ENCODE peak calls at places on chromosome 19, in seven cellular contexts. One of them, this sample, is unnamed.

GRCh38 chr19:43519436-43520088 is 7.4 kb downstream of the ETHE1 start:
- DNase-seq in GM23248: peak
- DNase-seq in GM23338: peak
- DNase-seq in PC-3: peak
- DNase-seq in neural progenitor cell: peak
- DNase-seq in hepatocyte: peak
- DNase-seq in HCT116: peak
- DNase-seq in this sample: peak

GRCh38 chr19:23311551-23311950 is 61.4 kb upstream of the ZNF724 start:
- DNase-seq in GM23248: no peak
- DNase-seq in GM23338: no peak
- DNase-seq in PC-3: peak
- DNase-seq in neural progenitor cell: no peak
- DNase-seq in hepatocyte: no peak
- DNase-seq in HCT116: no peak
- DNase-seq in this sample: no peak

GRCh38 chr19:51703655-51704515 is 10.8 kb downstream of the SPACA6 start:
- DNase-seq in GM23248: peak
- DNase-seq in GM23338: peak
- DNase-seq in PC-3: peak
- DNase-seq in neural progenitor cell: peak
- DNase-seq in hepatocyte: peak
- DNase-seq in HCT116: peak
- DNase-seq in this sample: peak

GRCh38 chr19:869245-870177 is 10.0 kb downstream of the CFD start:
- DNase-seq in GM23248: peak
- DNase-seq in GM23338: no peak
- DNase-seq in PC-3: peak
- DNase-seq in neural progenitor cell: no peak
- DNase-seq in hepatocyte: peak
- DNase-seq in HCT116: peak
- DNase-seq in this sample: no peak

GRCh38 chr19:7515471-7516226 is at the start of gene ZNF358:
- DNase-seq in GM23248: peak
- DNase-seq in GM23338: peak
- DNase-seq in PC-3: peak
- DNase-seq in neural progenitor cell: peak
- DNase-seq in hepatocyte: peak
- DNase-seq in HCT116: no peak
- DNase-seq in this sample: no peak

GRCh38 chr19:40225440-40226305 is 816 bp downstream of the CCNP start:
- DNase-seq in GM23248: peak
- DNase-seq in GM23338: peak
- DNase-seq in PC-3: no peak
- DNase-seq in neural progenitor cell: no peak
- DNase-seq in hepatocyte: no peak
- DNase-seq in HCT116: no peak
- DNase-seq in this sample: no peak

GRCh38 chr19:57708641-57709354 is at the start of gene ZNF154:
- DNase-seq in GM23248: peak
- DNase-seq in GM23338: peak
- DNase-seq in PC-3: no peak
- DNase-seq in neural progenitor cell: peak
- DNase-seq in hepatocyte: peak
- DNase-seq in HCT116: no peak
- DNase-seq in this sample: no peak

GRCh38 chr19:58407658-58408151 is 744 bp upstream of the ZNF584 start:
- DNase-seq in GM23248: peak
- DNase-seq in GM23338: peak
- DNase-seq in PC-3: no peak
- DNase-seq in neural progenitor cell: peak
- DNase-seq in hepatocyte: peak
- DNase-seq in HCT116: no peak
- DNase-seq in this sample: no peak

GRCh38 chr19:2282062-2282861 is at the start of gene PEAK3:
- DNase-seq in GM23248: peak
- DNase-seq in GM23338: peak
- DNase-seq in PC-3: no peak
- DNase-seq in neural progenitor cell: peak
- DNase-seq in hepatocyte: no peak
- DNase-seq in HCT116: no peak
- DNase-seq in this sample: no peak

GRCh38 chr19:41324921-41325639 is 15.1 kb downstream of the CCDC97 start:
- DNase-seq in GM23248: peak
- DNase-seq in GM23338: peak
- DNase-seq in PC-3: peak
- DNase-seq in neural progenitor cell: peak
- DNase-seq in hepatocyte: peak
- DNase-seq in HCT116: no peak
- DNase-seq in this sample: no peak

GRCh38 chr19:29724102-29724641 is 9.1 kb upstream of the C19orf12 start:
- DNase-seq in GM23248: peak
- DNase-seq in GM23338: peak
- DNase-seq in PC-3: no peak
- DNase-seq in neural progenitor cell: peak
- DNase-seq in hepatocyte: peak
- DNase-seq in HCT116: no peak
- DNase-seq in this sample: no peak

GRCh38 chr19:14616310-14616870 is 33.5 kb downstream of the CLEC17A start:
- DNase-seq in GM23248: no peak
- DNase-seq in GM23338: no peak
- DNase-seq in PC-3: no peak
- DNase-seq in neural progenitor cell: no peak
- DNase-seq in hepatocyte: no peak
- DNase-seq in HCT116: no peak
- DNase-seq in this sample: no peak

GRCh38 chr19:33424181-33424580 is 50.7 kb downstream of the CEBPG start:
- DNase-seq in GM23248: no peak
- DNase-seq in GM23338: no peak
- DNase-seq in PC-3: no peak
- DNase-seq in neural progenitor cell: no peak
- DNase-seq in hepatocyte: no peak
- DNase-seq in HCT116: no peak
- DNase-seq in this sample: no peak

GRCh38 chr19:50565984-50566903 is 2.0 kb downstream of the LRRC4B start:
- DNase-seq in GM23248: no peak
- DNase-seq in GM23338: peak
- DNase-seq in PC-3: no peak
- DNase-seq in neural progenitor cell: peak
- DNase-seq in hepatocyte: peak
- DNase-seq in HCT116: no peak
- DNase-seq in this sample: no peak

GRCh38 chr19:15072930-15073647 is 8.9 kb upstream of the OR1I1 start:
- DNase-seq in GM23248: no peak
- DNase-seq in GM23338: peak
- DNase-seq in PC-3: peak
- DNase-seq in neural progenitor cell: peak
- DNase-seq in hepatocyte: peak
- DNase-seq in HCT116: no peak
- DNase-seq in this sample: no peak

GRCh38 chr19:10321417-10321797 is 5.6 kb upstream of the FDX2 start:
- DNase-seq in GM23248: no peak
- DNase-seq in GM23338: no peak
- DNase-seq in PC-3: no peak
- DNase-seq in neural progenitor cell: no peak
- DNase-seq in hepatocyte: no peak
- DNase-seq in HCT116: no peak
- DNase-seq in this sample: no peak

GRCh38 chr19:12580180-12580694 is 29.0 kb upstream of the ZNF564 start:
- DNase-seq in GM23248: peak
- DNase-seq in GM23338: no peak
- DNase-seq in PC-3: peak
- DNase-seq in neural progenitor cell: no peak
- DNase-seq in hepatocyte: no peak
- DNase-seq in HCT116: peak
- DNase-seq in this sample: no peak

GRCh38 chr19:2260341-2260751 is 4.1 kb upstream of the JSRP1 start:
- DNase-seq in GM23248: peak
- DNase-seq in GM23338: no peak
- DNase-seq in PC-3: peak
- DNase-seq in neural progenitor cell: no peak
- DNase-seq in hepatocyte: no peak
- DNase-seq in HCT116: no peak
- DNase-seq in this sample: peak

GRCh38 chr19:55654833-55655647 is at the start of gene U2AF2:
- DNase-seq in GM23248: peak
- DNase-seq in GM23338: peak
- DNase-seq in PC-3: peak
- DNase-seq in neural progenitor cell: peak
- DNase-seq in hepatocyte: peak
- DNase-seq in HCT116: peak
- DNase-seq in this sample: peak

GRCh38 chr19:18939922-18940775 is 868 bp downstream of the HOMER3 start:
- DNase-seq in GM23248: peak
- DNase-seq in GM23338: peak
- DNase-seq in PC-3: peak
- DNase-seq in neural progenitor cell: peak
- DNase-seq in hepatocyte: peak
- DNase-seq in HCT116: no peak
- DNase-seq in this sample: no peak
- TF ChIP-seq EZH2phosphoT487 in GM23248: no peak
- TF ChIP-seq EZH2phosphoT487 in GM23338: no peak
- TF ChIP-seq EZH2phosphoT487 in PC-3: peak
- TF ChIP-seq EZH2phosphoT487 in neural progenitor cell: no peak
- TF ChIP-seq EZH2phosphoT487 in hepatocyte: no peak
- TF ChIP-seq EZH2phosphoT487 in HCT116: no peak
- TF ChIP-seq EZH2phosphoT487 in this sample: no peak

GRCh38 chr19:28691683-28692082 is 521.3 kb downstream of the UQCRFS1 start:
- DNase-seq in GM23248: peak
- DNase-seq in GM23338: no peak
- DNase-seq in PC-3: no peak
- DNase-seq in neural progenitor cell: no peak
- DNase-seq in hepatocyte: no peak
- DNase-seq in HCT116: no peak
- DNase-seq in this sample: no peak

GRCh38 chr19:28685802-28686201 is 527.1 kb downstream of the UQCRFS1 start:
- DNase-seq in GM23248: no peak
- DNase-seq in GM23338: no peak
- DNase-seq in PC-3: no peak
- DNase-seq in neural progenitor cell: no peak
- DNase-seq in hepatocyte: no peak
- DNase-seq in HCT116: no peak
- DNase-seq in this sample: no peak

GRCh38 chr19:28686741-28687140 is 526.2 kb downstream of the UQCRFS1 start:
- DNase-seq in GM23248: no peak
- DNase-seq in GM23338: no peak
- DNase-seq in PC-3: no peak
- DNase-seq in neural progenitor cell: no peak
- DNase-seq in hepatocyte: no peak
- DNase-seq in HCT116: no peak
- DNase-seq in this sample: no peak

DNA sequence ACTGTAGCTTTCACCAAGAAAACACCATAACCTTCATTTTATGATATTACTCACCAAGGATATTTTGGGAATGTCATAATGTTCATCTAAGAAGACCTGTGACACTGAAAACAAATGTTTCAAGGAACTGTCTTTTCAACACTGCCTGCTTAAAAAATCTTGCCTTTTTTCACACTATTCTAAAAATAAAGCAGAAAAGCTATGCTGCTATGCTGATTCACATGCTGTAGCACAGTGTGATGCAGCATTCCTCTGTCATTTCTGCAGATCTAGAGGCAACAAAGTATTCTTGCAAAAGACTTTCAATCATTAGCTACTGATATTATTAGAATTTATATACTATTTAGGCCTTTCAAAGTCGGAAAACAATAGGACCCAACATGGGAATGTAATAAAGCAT is 525.7 kb downstream of the UQCRFS1 start:
- DNase-seq in GM23248: peak
- DNase-seq in GM23338: no peak
- DNase-seq in PC-3: no peak
- DNase-seq in neural progenitor cell: no peak
- DNase-seq in hepatocyte: no peak
- DNase-seq in HCT116: no peak
- DNase-seq in this sample: no peak
- TF ChIP-seq EZH2phosphoT487 in GM23248: no peak
- TF ChIP-seq EZH2phosphoT487 in GM23338: no peak
- TF ChIP-seq EZH2phosphoT487 in PC-3: no peak
- TF ChIP-seq EZH2phosphoT487 in neural progenitor cell: no peak
- TF ChIP-seq EZH2phosphoT487 in hepatocyte: no peak
- TF ChIP-seq EZH2phosphoT487 in HCT116: no peak
- TF ChIP-seq EZH2phosphoT487 in this sample: no peak

DNA sequence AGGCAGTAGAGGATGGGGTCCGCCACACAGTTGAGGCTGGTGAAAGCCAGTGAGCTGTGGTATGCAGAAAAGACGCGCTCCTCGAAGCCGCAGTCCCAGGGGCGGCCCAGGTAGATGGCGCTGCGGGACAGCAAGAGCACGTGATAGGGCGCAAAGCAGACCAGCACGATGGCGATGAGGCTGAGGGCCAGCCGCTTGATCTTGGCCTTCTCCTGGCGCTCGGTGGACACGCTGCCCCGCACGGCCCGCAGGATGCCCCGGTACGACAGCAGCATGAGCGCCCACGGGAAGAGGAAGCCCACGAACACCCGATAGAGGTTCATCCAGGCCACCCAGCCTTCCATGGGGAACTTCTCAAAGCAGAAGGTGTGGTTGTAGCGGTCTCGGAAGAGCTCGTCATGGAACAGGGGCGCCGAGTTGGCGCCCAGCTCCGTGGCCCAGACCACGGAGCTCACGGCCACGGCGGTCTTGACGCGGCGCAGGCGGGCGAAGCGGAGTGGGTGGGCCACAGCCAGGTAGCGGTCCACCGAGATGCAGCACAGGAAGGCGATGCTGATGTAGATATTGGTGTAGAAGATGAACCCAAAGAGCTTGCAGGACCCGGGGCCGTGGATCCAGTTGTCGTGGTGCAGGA is 6.5 kb upstream of the OPA3 start:
- DNase-seq in GM23248: peak
- DNase-seq in GM23338: peak
- DNase-seq in PC-3: no peak
- DNase-seq in neural progenitor cell: peak
- DNase-seq in hepatocyte: peak
- DNase-seq in HCT116: no peak
- DNase-seq in this sample: peak
- TF ChIP-seq EZH2phosphoT487 in GM23248: no peak
- TF ChIP-seq EZH2phosphoT487 in GM23338: no peak
- TF ChIP-seq EZH2phosphoT487 in PC-3: no peak
- TF ChIP-seq EZH2phosphoT487 in neural progenitor cell: no peak
- TF ChIP-seq EZH2phosphoT487 in hepatocyte: no peak
- TF ChIP-seq EZH2phosphoT487 in HCT116: no peak
- TF ChIP-seq EZH2phosphoT487 in this sample: no peak

DNA sequence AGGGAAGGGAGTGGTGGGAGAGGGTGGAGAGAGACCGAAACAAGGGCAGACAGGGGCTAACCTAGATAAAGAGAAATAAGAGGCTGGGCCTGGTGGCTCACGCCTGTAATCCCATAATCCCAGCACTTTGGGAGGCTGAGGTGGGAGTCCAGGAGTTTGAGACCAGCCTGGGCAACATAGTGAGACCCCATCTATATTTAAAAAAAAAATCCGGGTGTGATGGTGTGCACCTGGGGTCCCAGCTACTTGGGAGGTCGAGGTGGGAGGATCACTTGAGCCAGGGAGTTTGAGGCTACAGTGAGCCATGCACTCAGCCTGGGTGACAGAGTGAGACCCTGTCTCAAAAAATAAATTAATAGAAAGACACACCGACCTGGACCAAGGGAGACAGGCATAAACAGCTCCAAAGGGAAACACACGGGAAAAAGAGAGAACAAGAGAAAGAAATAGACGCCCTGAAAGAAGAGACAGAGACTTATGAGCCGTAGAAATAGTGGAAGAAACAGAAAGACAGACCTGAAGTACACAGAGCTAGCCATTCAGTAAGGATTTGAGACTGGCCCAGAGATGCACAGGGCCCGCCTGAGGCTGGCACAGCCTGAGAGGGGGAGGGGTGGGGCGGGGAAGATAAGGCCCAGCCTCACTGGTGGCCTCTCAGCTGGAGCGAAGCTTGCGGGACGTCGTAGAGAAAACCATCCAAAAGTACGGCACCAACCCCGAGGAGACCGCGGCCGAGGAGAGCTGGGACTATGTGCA is 2.2 kb downstream of the CD37 start:
- DNase-seq in GM23248: no peak
- DNase-seq in GM23338: peak
- DNase-seq in PC-3: no peak
- DNase-seq in neural progenitor cell: no peak
- DNase-seq in hepatocyte: no peak
- DNase-seq in HCT116: no peak
- DNase-seq in this sample: no peak
- TF ChIP-seq EZH2phosphoT487 in GM23248: no peak
- TF ChIP-seq EZH2phosphoT487 in GM23338: no peak
- TF ChIP-seq EZH2phosphoT487 in PC-3: no peak
- TF ChIP-seq EZH2phosphoT487 in neural progenitor cell: no peak
- TF ChIP-seq EZH2phosphoT487 in hepatocyte: no peak
- TF ChIP-seq EZH2phosphoT487 in HCT116: no peak
- TF ChIP-seq EZH2phosphoT487 in this sample: no peak